ENCODE peak calls at places on chromosomes 11 and 22, in four cellular contexts. I, M, H and P are unnamed samples.

GRCh38 chr11:110093407-110094297 is 460 bp downstream of the ZC3H12C start:
- DNase-seq in H (peak; percentile 25), I (peak; percentile 11), M (no peak), P (peak; percentile 59)

GRCh38 chr11:20005747-20006146 is 154.5 kb downstream of the DBX1 start:
- DNase-seq in H (no peak), M (no peak), I (no peak), P (no peak)

GRCh38 chr22:41446057-41446501 is 522 bp downstream of the TOB2 start:
- DNase-seq in I (no peak), H (no peak), M (no peak), P (no peak)

GRCh38 chr11:70059971-70060370 is 18.1 kb upstream of the ANO1 start:
- DNase-seq in I (no peak), H (no peak), M (no peak), P (no peak)

GRCh38 chr11:124923296-124923695 is 4.2 kb downstream of the HEPN1 start:
- DNase-seq in M (no peak), H (no peak), I (no peak), P (no peak)

GRCh38 chr11:17257200-17257599 is 19.3 kb upstream of the NUCB2 start:
- DNase-seq in H (no peak), M (no peak), I (no peak), P (peak; percentile 55)

GRCh38 chr11:130611791-130612251 is 163.4 kb downstream of the ADAMTS15 start:
- DNase-seq in I (no peak), M (no peak), H (no peak), P (peak; percentile 74)

GRCh38 chr11:103681855-103682254 is 354.6 kb upstream of the DDI1 start:
- DNase-seq in H (no peak), I (no peak), M (no peak), P (no peak)

GRCh38 chr11:71120346-71120963 is 131.9 kb downstream of the SHANK2 start:
- DNase-seq in H (no peak), M (no peak), I (peak; percentile 38), P (peak; percentile 56)

GRCh38 chr11:122746050-122746478 is 90.5 kb downstream of the UBASH3B start:
- DNase-seq in I (no peak), M (peak; percentile 87), H (no peak), P (no peak)

GRCh38 chr22:50010676-50011446 is 1.7 kb downstream of the IL17REL start:
- DNase-seq in I (no peak), M (no peak), H (no peak), P (no peak)

GRCh38 chr22:42648368-42649260 is 578 bp downstream of the CYB5R3 start:
- DNase-seq in H (no peak), I (peak; percentile 82), M (no peak), P (peak; percentile 54)

GRCh38 chr22:50260801-50261614 is 475 bp downstream of the MAPK12 start:
- DNase-seq in H (peak; percentile 59), I (no peak), M (no peak), P (no peak)

GRCh38 chr22:48899523-48900326 is 927.9 kb downstream of the BRD1 start:
- DNase-seq in I (no peak), M (no peak), H (no peak), P (no peak)
- TF ChIP-seq ESRRA in I (no peak), M (no peak), H (no peak), P (no peak)

GRCh38 chr22:35914665-35915476 is 113.8 kb downstream of the RBFOX2 start:
- DNase-seq in M (no peak), I (peak; percentile 91), H (peak; percentile 71), P (peak; percentile 83)

GRCh38 chr22:35914357-35914664 is 114.3 kb downstream of the RBFOX2 start:
- DNase-seq in H (no peak), M (no peak), I (no peak), P (no peak)

GRCh38 chr22:35917651-35918050 is 111.0 kb downstream of the RBFOX2 start:
- DNase-seq in I (no peak), H (no peak), M (no peak), P (no peak)

GRCh38 chr22:35913925-35914324 is 114.7 kb downstream of the RBFOX2 start:
- DNase-seq in H (no peak), I (no peak), M (no peak), P (no peak)

GRCh38 chr22:35915477-35916013 is 113.1 kb downstream of the RBFOX2 start:
- DNase-seq in M (no peak), H (no peak), I (no peak), P (no peak)
- H3K4me2 ChIP-seq in M (no peak overlapping the region), H (no peak overlapping the region), I (peak overlapping the region; percentile 95), P (peak overlapping the region; percentile 75)

DNA sequence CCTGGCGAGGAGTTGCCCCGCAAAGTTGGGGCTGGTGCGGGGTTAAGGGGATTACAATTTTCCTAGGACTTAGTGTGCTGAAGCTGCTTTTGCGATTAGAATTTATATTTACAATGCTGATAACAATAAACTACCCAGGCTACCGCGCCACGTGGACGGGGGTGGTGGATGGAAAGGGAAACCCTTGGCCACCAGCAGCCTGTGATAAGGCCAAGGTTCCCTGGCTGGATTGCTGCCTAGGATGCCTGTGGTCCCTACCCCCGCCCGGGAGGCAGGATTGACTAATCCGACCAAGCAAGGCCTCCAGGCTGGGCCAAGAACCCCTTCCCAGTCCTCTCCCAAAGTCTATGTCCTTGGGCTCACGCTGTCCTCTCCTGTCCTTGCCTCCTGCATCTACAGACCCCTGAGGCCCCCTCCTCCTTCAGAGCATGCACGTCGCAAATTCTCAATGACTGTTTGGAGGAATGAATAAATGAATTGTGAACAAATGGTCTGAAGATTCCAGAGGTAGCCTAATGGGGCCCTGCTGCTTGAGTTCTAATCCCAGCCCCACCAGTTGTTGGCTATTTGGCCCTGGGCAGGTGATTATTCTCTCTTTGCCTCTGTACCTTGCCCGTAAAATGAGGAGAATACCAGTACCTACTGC is 7.6 kb upstream of the CHKA start:
- DNase-seq in I (peak; percentile 76), H (peak; percentile 55), M (no peak), P (no peak)
- TF ChIP-seq ESRRA in I (no peak), H (no peak), M (no peak), P (no peak)

GRCh38 chr22:32476804-32477203 is 2.2 kb downstream of the FBXO7 start:
- DNase-seq in M (no peak), I (no peak), H (no peak), P (no peak)
- H3K4me2 ChIP-seq in M (peak overlapping the region; percentile 96), I (peak overlapping the region; percentile 72), H (peak overlapping the region; percentile 93), P (peak overlapping the region; percentile 91)

GRCh38 chr11:117438371-117439000 is 110.8 kb downstream of the CEP164 start:
- DNase-seq in M (no peak), I (no peak), H (no peak), P (no peak)
- TF ChIP-seq ESRRA in M (no peak), I (no peak), H (no peak), P (no peak)

DNA sequence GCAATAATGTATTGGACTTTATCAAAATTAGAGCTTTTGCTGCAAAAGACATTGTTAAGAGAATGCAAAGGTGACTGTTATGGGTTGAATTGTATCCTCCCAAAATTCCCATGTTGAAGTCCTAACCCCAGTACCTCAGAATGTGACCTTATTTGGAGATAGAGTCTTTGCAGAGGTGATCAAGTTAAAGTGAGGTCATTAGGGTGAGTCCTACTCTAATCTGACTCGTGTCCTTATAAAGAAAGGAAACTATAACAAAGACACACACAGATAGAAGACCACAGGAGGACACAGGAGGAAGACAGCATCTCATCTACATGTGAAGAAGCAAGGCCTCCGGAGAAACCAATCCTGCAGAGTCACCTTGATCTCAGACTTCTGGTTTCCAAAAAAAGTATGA is 1011.2 kb downstream of the TBC1D22A start:
- DNase-seq in H (no peak), I (no peak), M (no peak), P (no peak)
- H3K4me2 ChIP-seq in H (no peak overlapping the region), I (no peak overlapping the region), M (no peak overlapping the region), P (no peak overlapping the region)

GRCh38 chr22:28609921-28610320 is 69.7 kb downstream of the TTC28 start:
- DNase-seq in H (peak; percentile 17), I (no peak), M (no peak), P (no peak)

GRCh38 chr22:28608546-28608945 is 71.1 kb downstream of the TTC28 start:
- DNase-seq in I (no peak), H (no peak), M (no peak), P (no peak)

GRCh38 chr22:28604961-28605360 is 74.7 kb downstream of the TTC28 start:
- DNase-seq in H (no peak), M (no peak), I (no peak), P (no peak)

GRCh38 chr22:28605362-28605761 is 74.3 kb downstream of the TTC28 start:
- DNase-seq in H (no peak), I (no peak), M (no peak), P (no peak)

GRCh38 chr22:28607710-28608109 is 71.9 kb downstream of the TTC28 start:
- DNase-seq in I (no peak), H (no peak), M (no peak), P (no peak)
- TF ChIP-seq ESRRA in I (no peak), H (no peak), M (no peak), P (no peak)

GRCh38 chr22:19691007-19691720 is 23.1 kb upstream of the SEPTIN5 start:
- DNase-seq in H (no peak), I (no peak), M (no peak), P (no peak)
- H3K4me2 ChIP-seq in H (peak overlapping the region; percentile 82), I (no peak overlapping the region), M (no peak overlapping the region), P (peak overlapping the region; percentile 96)

DNA sequence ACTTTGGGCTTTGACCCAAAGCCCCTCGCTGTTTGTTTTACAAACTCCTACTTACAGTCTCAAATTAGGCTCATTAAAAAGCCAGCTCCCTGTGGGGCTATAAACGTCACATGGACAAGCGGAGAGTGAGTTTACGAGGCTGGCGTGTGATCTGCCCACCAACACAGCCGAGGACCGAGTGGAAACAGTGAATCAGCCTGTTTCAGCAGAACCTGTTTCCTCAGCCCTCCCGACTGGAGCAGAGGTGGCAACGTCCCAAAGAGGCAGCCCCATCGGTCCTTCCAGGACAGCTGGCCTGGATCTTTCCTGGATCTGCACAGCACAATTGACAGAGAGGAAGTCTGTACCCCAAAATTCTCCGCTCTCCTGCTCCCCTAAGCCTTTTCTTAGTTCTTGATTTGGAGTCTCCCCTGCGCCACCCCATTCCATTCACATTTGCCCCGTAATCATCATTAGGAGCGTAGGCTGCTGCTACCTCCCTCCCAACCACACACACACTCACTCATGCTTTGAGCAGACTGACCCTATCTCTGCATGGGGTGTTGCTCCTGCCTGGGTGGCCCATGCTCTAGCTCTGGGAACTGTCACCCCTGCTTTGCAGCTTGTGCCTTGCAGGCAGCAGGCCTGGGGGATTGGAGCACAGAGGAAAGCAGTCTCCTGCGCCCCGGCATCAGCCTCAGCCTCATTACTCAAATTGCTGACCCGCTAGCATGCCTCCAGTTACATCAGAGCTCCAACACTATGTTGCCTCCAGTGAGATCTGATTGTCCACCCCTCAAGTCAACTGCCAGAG is 117.8 kb downstream of the NAT10 start:
- DNase-seq in H (no peak), M (no peak), I (no peak), P (no peak)
- TF ChIP-seq ESRRA in H (no peak), M (no peak), I (no peak), P (no peak)